ENCODE peak calls at places on chromosomes 12 and 14, in six cellular contexts. One of them, this sample, is unnamed.

GRCh38 chr12:43331935-43332334 is 220.1 kb downstream of the ADAMTS20 start:
- DNase-seq in lower leg skin: no peak
- DNase-seq in sigmoid colon: no peak
- DNase-seq in GM12878: no peak
- DNase-seq in gastrocnemius medialis: no peak
- DNase-seq in IMR-90: no peak
- DNase-seq in this sample: no peak

GRCh38 chr14:102086972-102087761 is at the start of gene HSP90AA1:
- DNase-seq in lower leg skin: peak; percentile 92
- DNase-seq in IMR-90: peak; percentile 88
- DNase-seq in sigmoid colon: peak; percentile 97
- DNase-seq in gastrocnemius medialis: peak; percentile 93
- DNase-seq in GM12878: peak; percentile 60
- DNase-seq in this sample: peak; percentile 90

GRCh38 chr14:24670594-24670993 is 36.6 kb upstream of the GZMB start:
- DNase-seq in sigmoid colon: no peak
- DNase-seq in lower leg skin: no peak
- DNase-seq in IMR-90: no peak
- DNase-seq in GM12878: no peak
- DNase-seq in gastrocnemius medialis: no peak
- DNase-seq in this sample: no peak

GRCh38 chr12:121466800-121467637 is 67.1 kb downstream of the RNF34 start:
- DNase-seq in sigmoid colon: peak; percentile 93
- DNase-seq in gastrocnemius medialis: peak; percentile 87
- DNase-seq in IMR-90: peak; percentile 82
- DNase-seq in GM12878: peak; percentile 43
- DNase-seq in lower leg skin: peak; percentile 80
- DNase-seq in this sample: peak; percentile 88

GRCh38 chr14:102781063-102781462 is 3.8 kb downstream of the TRAF3 start:
- DNase-seq in sigmoid colon: no peak
- DNase-seq in GM12878: no peak
- DNase-seq in lower leg skin: no peak
- DNase-seq in IMR-90: no peak
- DNase-seq in gastrocnemius medialis: no peak
- DNase-seq in this sample: no peak

GRCh38 chr12:6843118-6843902 is 2.6 kb downstream of the GNB3 start:
- DNase-seq in IMR-90: no peak
- DNase-seq in lower leg skin: no peak
- DNase-seq in gastrocnemius medialis: no peak
- DNase-seq in sigmoid colon: no peak
- DNase-seq in GM12878: no peak
- DNase-seq in this sample: no peak

GRCh38 chr12:104743181-104743580 is 214.9 kb downstream of the SLC41A2 start:
- DNase-seq in sigmoid colon: no peak
- DNase-seq in gastrocnemius medialis: no peak
- DNase-seq in IMR-90: no peak
- DNase-seq in GM12878: no peak
- DNase-seq in lower leg skin: no peak
- DNase-seq in this sample: no peak

GRCh38 chr12:85057370-85057963 is 21.3 kb downstream of the LRRIQ1 start:
- DNase-seq in sigmoid colon: no peak
- DNase-seq in lower leg skin: peak; percentile 17
- DNase-seq in IMR-90: peak; percentile 41
- DNase-seq in GM12878: no peak
- DNase-seq in gastrocnemius medialis: no peak
- DNase-seq in this sample: peak; percentile 17

GRCh38 chr12:57839996-57840395 is 6.5 kb downstream of the CTDSP2 start:
- DNase-seq in GM12878: no peak
- DNase-seq in sigmoid colon: no peak
- DNase-seq in gastrocnemius medialis: peak; percentile 87
- DNase-seq in lower leg skin: no peak
- DNase-seq in IMR-90: no peak
- DNase-seq in this sample: no peak

GRCh38 chr12:121278450-121279375 is 17.8 kb downstream of the CAMKK2 start:
- DNase-seq in sigmoid colon: no peak
- DNase-seq in gastrocnemius medialis: peak; percentile 35
- DNase-seq in IMR-90: peak; percentile 74
- DNase-seq in GM12878: no peak
- DNase-seq in lower leg skin: peak; percentile 46
- DNase-seq in this sample: no peak

GRCh38 chr12:101908395-101908794 is 31.0 kb downstream of the DRAM1 start:
- DNase-seq in gastrocnemius medialis: no peak
- DNase-seq in sigmoid colon: no peak
- DNase-seq in GM12878: no peak
- DNase-seq in IMR-90: no peak
- DNase-seq in lower leg skin: no peak
- DNase-seq in this sample: peak; percentile 30

GRCh38 chr14:61281911-61282310 is 773 bp upstream of the TMEM30B start:
- DNase-seq in gastrocnemius medialis: peak; percentile 30
- DNase-seq in sigmoid colon: no peak
- DNase-seq in GM12878: no peak
- DNase-seq in lower leg skin: peak; percentile 40
- DNase-seq in IMR-90: no peak
- DNase-seq in this sample: no peak

GRCh38 chr14:54040851-54041250 is 84.2 kb upstream of the BMP4 start:
- DNase-seq in IMR-90: peak; percentile 42
- DNase-seq in gastrocnemius medialis: no peak
- DNase-seq in GM12878: no peak
- DNase-seq in sigmoid colon: no peak
- DNase-seq in lower leg skin: no peak
- DNase-seq in this sample: no peak

GRCh38 chr14:96267336-96267735 is 11.3 kb downstream of the BDKRB1 start:
- DNase-seq in sigmoid colon: peak; percentile 68
- DNase-seq in GM12878: no peak
- DNase-seq in gastrocnemius medialis: no peak
- DNase-seq in IMR-90: peak; percentile 91
- DNase-seq in lower leg skin: peak; percentile 58
- DNase-seq in this sample: peak; percentile 14

GRCh38 chr14:104553166-104554087 is 26.1 kb upstream of the C14orf180 start:
- DNase-seq in IMR-90: no peak
- DNase-seq in GM12878: no peak
- DNase-seq in gastrocnemius medialis: no peak
- DNase-seq in sigmoid colon: peak; percentile 51
- DNase-seq in lower leg skin: no peak
- DNase-seq in this sample: no peak

GRCh38 chr14:55843718-55844403 is 263.9 kb downstream of the KTN1 start:
- DNase-seq in GM12878: no peak
- DNase-seq in gastrocnemius medialis: no peak
- DNase-seq in IMR-90: peak; percentile 14
- DNase-seq in lower leg skin: no peak
- DNase-seq in sigmoid colon: no peak
- DNase-seq in this sample: no peak
- TF ChIP-seq POLR2A in GM12878: no peak
- TF ChIP-seq POLR2A in gastrocnemius medialis: no peak
- TF ChIP-seq POLR2A in IMR-90: no peak
- TF ChIP-seq POLR2A in lower leg skin: no peak
- TF ChIP-seq POLR2A in sigmoid colon: no peak
- TF ChIP-seq POLR2A in this sample: no peak

GRCh38 chr14:99601301-99601945 is 2.6 kb downstream of the CCDC85C start:
- DNase-seq in lower leg skin: no peak
- DNase-seq in GM12878: no peak
- DNase-seq in sigmoid colon: peak; percentile 83
- DNase-seq in gastrocnemius medialis: no peak
- DNase-seq in IMR-90: peak; percentile 65
- DNase-seq in this sample: no peak
- H3K4me3 ChIP-seq in lower leg skin: no peak overlapping the region
- H3K4me3 ChIP-seq in GM12878: no peak overlapping the region
- H3K4me3 ChIP-seq in sigmoid colon: peak overlapping the region; percentile 38
- H3K4me3 ChIP-seq in gastrocnemius medialis: no peak overlapping the region
- H3K4me3 ChIP-seq in IMR-90: peak overlapping the region; percentile 69
- H3K4me3 ChIP-seq in this sample: peak overlapping the region; percentile 54

GRCh38 chr14:69137456-69138188 is 15.3 kb downstream of the DCAF5 start:
- DNase-seq in lower leg skin: no peak
- DNase-seq in gastrocnemius medialis: no peak
- DNase-seq in sigmoid colon: no peak
- DNase-seq in IMR-90: peak; percentile 37
- DNase-seq in GM12878: no peak
- DNase-seq in this sample: no peak

GRCh38 chr14:69141550-69141949 is 11.4 kb downstream of the DCAF5 start:
- DNase-seq in gastrocnemius medialis: no peak
- DNase-seq in GM12878: no peak
- DNase-seq in lower leg skin: no peak
- DNase-seq in IMR-90: no peak
- DNase-seq in sigmoid colon: no peak
- DNase-seq in this sample: no peak

GRCh38 chr14:69135133-69135532 is 17.8 kb downstream of the DCAF5 start:
- DNase-seq in gastrocnemius medialis: no peak
- DNase-seq in sigmoid colon: no peak
- DNase-seq in lower leg skin: no peak
- DNase-seq in GM12878: no peak
- DNase-seq in IMR-90: no peak
- DNase-seq in this sample: no peak

GRCh38 chr14:69138189-69138535 is 14.8 kb downstream of the DCAF5 start:
- DNase-seq in IMR-90: peak; percentile 71
- DNase-seq in gastrocnemius medialis: no peak
- DNase-seq in lower leg skin: no peak
- DNase-seq in GM12878: no peak
- DNase-seq in sigmoid colon: no peak
- DNase-seq in this sample: no peak

GRCh38 chr14:69139743-69140142 is 13.2 kb downstream of the DCAF5 start:
- DNase-seq in sigmoid colon: no peak
- DNase-seq in GM12878: no peak
- DNase-seq in gastrocnemius medialis: no peak
- DNase-seq in lower leg skin: no peak
- DNase-seq in IMR-90: no peak
- DNase-seq in this sample: no peak
- TF ChIP-seq POLR2A in sigmoid colon: no peak
- TF ChIP-seq POLR2A in GM12878: no peak
- TF ChIP-seq POLR2A in gastrocnemius medialis: no peak
- TF ChIP-seq POLR2A in lower leg skin: no peak
- TF ChIP-seq POLR2A in IMR-90: no peak
- TF ChIP-seq POLR2A in this sample: no peak

GRCh38 chr14:63282997-63283396 is 35.7 kb downstream of the GPHB5 start:
- DNase-seq in lower leg skin: no peak
- DNase-seq in gastrocnemius medialis: no peak
- DNase-seq in sigmoid colon: no peak
- DNase-seq in GM12878: no peak
- DNase-seq in IMR-90: no peak
- DNase-seq in this sample: no peak
- H3K4me3 ChIP-seq in lower leg skin: no peak overlapping the region
- H3K4me3 ChIP-seq in gastrocnemius medialis: no peak overlapping the region
- H3K4me3 ChIP-seq in sigmoid colon: no peak overlapping the region
- H3K4me3 ChIP-seq in GM12878: peak overlapping the region; percentile 11
- H3K4me3 ChIP-seq in IMR-90: no peak overlapping the region
- H3K4me3 ChIP-seq in this sample: no peak overlapping the region

This sample was measured in prostate gland.